ENCODE peak calls at places on chromosomes 7 and 10, in four cellular contexts. X is SK-N-SH, W is astrocyte, E is MM.1S. S is an unnamed sample. For H3K79me2, the result is how much of the 10 kb centered on the place peaks cover.

GRCh38 chr7:89246196-89246595 is 450.7 kb upstream of the TEX47 start:
- DNase-seq in E (no peak), W (no peak), X (no peak), S (no peak)

GRCh38 chr10:72186633-72187330 is 29.0 kb upstream of the ANAPC16 start:
- DNase-seq in E (no peak), X (peak), W (no peak), S (peak)

GRCh38 chr7:11665381-11665780 is 166.6 kb downstream of the THSD7A start:
- DNase-seq in W (no peak), X (no peak), E (no peak), S (no peak)

GRCh38 chr10:126738001-126738400 is 67.5 kb upstream of the C10orf90 start:
- DNase-seq in X (no peak), W (no peak), E (no peak), S (no peak)

GRCh38 chr10:35216303-35216905 is 89.8 kb downstream of the CREM start:
- DNase-seq in E (no peak), X (no peak), W (peak), S (peak)

GRCh38 chr7:150359007-150359917 is 9.4 kb upstream of the REPIN1 start:
- DNase-seq in E (no peak), X (no peak), W (no peak), S (no peak)

GRCh38 chr7:25256424-25256823 is 28.1 kb upstream of the NPVF start:
- DNase-seq in X (no peak), W (no peak), E (no peak), S (no peak)

GRCh38 chr7:5489991-5490536 is 66.4 kb upstream of the TNRC18 start:
- DNase-seq in X (no peak), E (no peak), W (no peak), S (no peak)

GRCh38 chr7:26193432-26194206 is 6.9 kb downstream of the HNRNPA2B1 start:
- DNase-seq in E (no peak), W (no peak), X (no peak), S (no peak)

GRCh38 chr10:124744047-124744687 is at the start of gene FAM53B:
- DNase-seq in X (peak), E (peak), W (peak), S (peak)

GRCh38 chr10:89653410-89653828 is 8.4 kb upstream of the PANK1 start:
- DNase-seq in X (no peak), E (peak), W (peak), S (peak)

GRCh38 chr7:47536705-47537611 is 45.0 kb downstream of the TNS3 start:
- DNase-seq in W (peak), E (no peak), X (peak), S (no peak)

GRCh38 chr7:80923211-80923612 is 4.4 kb upstream of the SEMA3C start:
- DNase-seq in E (no peak), W (no peak), X (no peak), S (no peak)

GRCh38 chr7:44057181-44057848 is 8.1 kb downstream of the PGAM2 start:
- DNase-seq in E (no peak), W (no peak), X (no peak), S (no peak)

GRCh38 chr10:30683496-30683895 is 53.9 kb upstream of the LYZL2 start:
- DNase-seq in E (no peak), W (no peak), X (no peak), S (no peak)

GRCh38 chr10:24097771-24098207 is 111.1 kb upstream of the KIAA1217 start:
- DNase-seq in X (no peak), E (no peak), W (peak), S (no peak)

GRCh38 chr10:62817763-62818425 is 1.7 kb upstream of the EGR2 start:
- DNase-seq in X (peak), E (peak), W (peak), S (peak)

GRCh38 chr7:32587431-32587948 is 92.2 kb downstream of the AVL9 start:
- DNase-seq in X (no peak), W (peak), E (no peak), S (no peak)

GRCh38 chr7:123355576-123356195 is 155.9 kb upstream of the SLC13A1 start:
- DNase-seq in E (no peak), X (no peak), W (peak), S (peak)

GRCh38 chr10:72265925-72266865 is 7.5 kb upstream of the DDIT4 start:
- DNase-seq in X (no peak), E (no peak), W (no peak), S (no peak)

GRCh38 chr7:44767912-44768662 is 19.4 kb downstream of the ZMIZ2 start:
- DNase-seq in E (peak), W (no peak), X (peak), S (no peak)

GRCh38 chr7:138195207-138195606 is 118.9 kb downstream of the AKR1D1 start:
- DNase-seq in W (no peak), E (no peak), X (no peak), S (no peak)

GRCh38 chr10:130456616-130457015 is 320.4 kb downstream of the GLRX3 start:
- DNase-seq in W (no peak), E (no peak), X (no peak), S (no peak)

GRCh38 chr10:43962346-43963191 is 313.9 kb upstream of the ZNF32 start:
- DNase-seq in W (peak), E (no peak), X (no peak), S (no peak)

GRCh38 chr10:70557876-70558275 is 44.7 kb downstream of the PRF1 start:
- DNase-seq in X (no peak), E (no peak), W (no peak), S (no peak)

DNA sequence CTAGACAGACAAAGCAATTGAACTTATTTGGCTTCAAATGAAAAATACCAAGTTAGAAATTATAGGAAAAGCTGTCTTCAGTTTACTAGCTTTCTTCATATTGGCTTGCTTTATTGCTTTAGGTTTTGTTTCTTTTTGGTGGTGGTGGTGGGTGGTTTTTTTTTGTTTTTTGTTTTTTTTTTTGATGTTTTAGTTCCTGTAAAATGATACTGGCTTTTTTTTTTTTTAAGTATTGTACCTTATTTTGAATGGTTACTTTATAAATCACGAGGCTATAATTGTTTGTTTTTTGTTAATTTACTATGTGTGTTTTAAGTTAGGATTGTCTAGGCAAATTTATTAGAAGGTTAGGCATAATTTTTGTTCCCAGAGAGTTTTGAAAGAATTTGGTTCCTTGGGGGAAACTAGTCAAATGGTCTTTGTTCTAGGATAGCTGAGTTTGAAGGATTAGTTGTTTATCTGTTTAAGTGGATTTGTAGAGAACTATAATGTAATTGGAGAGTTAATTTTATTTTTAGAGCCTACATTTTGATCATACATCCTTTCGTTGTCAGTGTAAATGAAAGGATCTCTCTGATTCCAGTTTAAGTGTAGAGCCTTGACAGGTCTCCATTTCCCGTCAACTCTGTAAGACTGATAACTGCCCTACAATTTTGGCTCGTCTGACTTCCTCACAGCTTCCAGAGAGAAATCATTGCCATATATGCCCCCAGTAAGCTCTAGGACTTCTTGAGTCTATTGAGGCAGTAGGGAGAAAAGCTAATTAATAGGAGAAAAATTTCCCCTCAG is 3.5 kb downstream of the KMT2E start:
- DNase-seq in E (no peak), W (no peak), X (no peak), S (no peak)
- H3K79me2 ChIP-seq in E (half or more), W (half or more), X (half or more), S (half or more)

GRCh38 chr10:88461426-88461825 is 121.7 kb downstream of the RNLS start:
- DNase-seq in W (no peak), E (no peak), X (no peak), S (no peak)
- H3K4me2 ChIP-seq in W (no peak), E (no peak), X (no peak), S (no peak)

GRCh38 chr7:3533040-3533439 is 232.0 kb downstream of the SDK1 start:
- DNase-seq in W (peak), X (no peak), E (no peak), S (no peak)
- H3K4me3 ChIP-seq in W (no peak), X (no peak), E (no peak), S (no peak)

GRCh38 chr10:7287377-7287776 is 123.5 kb downstream of the SFMBT2 start:
- DNase-seq in X (no peak), W (no peak), E (no peak), S (no peak)

GRCh38 chr10:7285545-7286322 is 125.1 kb downstream of the SFMBT2 start:
- DNase-seq in E (no peak), X (no peak), W (no peak), S (no peak)

GRCh38 chr10:7283246-7283645 is 127.6 kb downstream of the SFMBT2 start:
- DNase-seq in E (no peak), W (no peak), X (no peak), S (no peak)

GRCh38 chr10:7291487-7292113 is 119.2 kb downstream of the SFMBT2 start:
- DNase-seq in W (peak), E (no peak), X (no peak), S (no peak)

DNA sequence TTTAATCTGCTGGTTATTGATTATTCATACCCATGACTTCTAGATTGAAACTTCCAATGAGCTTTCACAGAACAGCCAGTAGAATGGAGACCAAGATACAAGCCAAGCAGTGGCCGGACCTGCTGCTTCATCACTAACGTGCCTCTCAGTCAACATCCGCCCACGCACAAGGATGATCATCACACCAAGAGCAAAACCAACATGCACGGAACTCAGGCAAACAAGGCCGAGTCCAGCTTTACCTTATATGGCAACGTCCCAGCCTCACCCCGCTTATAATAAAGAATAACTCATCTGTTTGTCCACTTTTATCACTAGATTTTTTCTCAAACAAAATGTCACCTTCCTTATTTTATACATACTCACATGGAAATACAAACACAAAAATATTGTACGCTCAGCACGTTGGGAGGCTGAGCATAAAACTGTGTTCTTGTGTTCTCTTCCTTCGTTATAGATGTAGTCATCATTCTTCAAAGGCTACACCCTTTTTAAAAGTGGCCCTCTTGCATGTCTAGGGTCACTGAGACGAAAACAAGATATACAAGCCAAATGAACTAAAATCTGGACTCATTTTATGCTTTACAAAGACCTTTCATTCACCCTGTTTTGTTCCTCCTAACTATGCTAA is 122.7 kb downstream of the SFMBT2 start:
- DNase-seq in W (no peak), E (no peak), X (no peak), S (no peak)
- H3K79me2 ChIP-seq in W (under half), E (half or more), X (under half), S (under half)

GRCh38 chr7:3078458-3078857 is 34.8 kb upstream of the CARD11 start:
- DNase-seq in E (no peak), W (no peak), X (peak), S (no peak)

GRCh38 chr7:3080106-3080505 is 36.4 kb upstream of the CARD11 start:
- DNase-seq in X (no peak), W (no peak), E (no peak), S (no peak)

GRCh38 chr7:3083350-3083749 is 39.7 kb upstream of the CARD11 start:
- DNase-seq in E (no peak), W (no peak), X (no peak), S (no peak)

GRCh38 chr7:3082386-3082785 is 38.7 kb upstream of the CARD11 start:
- DNase-seq in W (no peak), X (no peak), E (no peak), S (no peak)

DNA sequence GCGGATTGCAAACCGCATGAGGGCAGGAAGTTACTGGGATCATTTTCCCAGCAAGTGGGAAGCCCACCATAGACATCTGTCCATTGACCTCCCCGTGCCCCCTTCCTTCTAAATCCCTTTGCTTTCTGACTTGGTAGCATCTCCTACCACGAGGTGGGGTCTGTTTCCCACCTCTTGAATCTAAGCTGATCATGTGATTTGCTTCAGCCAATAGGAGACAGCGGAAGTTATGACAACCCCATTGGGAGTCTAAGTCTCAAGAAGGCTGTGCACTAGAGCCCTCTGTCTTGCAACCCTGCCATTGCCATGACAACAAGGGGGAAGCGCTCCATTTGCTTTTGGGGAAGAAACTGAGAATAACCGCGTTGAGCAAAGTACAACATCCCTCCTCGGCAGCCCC is 39.2 kb upstream of the CARD11 start:
- DNase-seq in X (no peak), W (no peak), E (no peak), S (no peak)
- H3K4me2 ChIP-seq in X (no peak), W (no peak), E (no peak), S (no peak)

GRCh38 chr10:80515941-80516340 is 21.8 kb upstream of the SH2D4B start:
- DNase-seq in W (no peak), X (no peak), E (no peak), S (no peak)
- H3K4me3 ChIP-seq in W (no peak), X (no peak), E (no peak), S (no peak)

GRCh38 chr7:98288064-98288823 is 6.8 kb downstream of the BRI3 start:
- DNase-seq in W (no peak), X (peak), E (no peak), S (peak)
- H3K79me2 ChIP-seq in W (half or more), X (half or more), E (half or more), S (half or more)

GRCh38 chr7:110534241-110534931 is 556.5 kb upstream of the LRRN3 start:
- DNase-seq in E (no peak), W (peak), X (peak), S (peak)
- H3K4me2 ChIP-seq in E (no peak), W (no peak), X (peak), S (peak)

GRCh38 chr7:57867884-57868701 is 418.1 kb downstream of the ZNF716 start:
- DNase-seq in X (peak), W (no peak), E (no peak), S (peak)

DNA sequence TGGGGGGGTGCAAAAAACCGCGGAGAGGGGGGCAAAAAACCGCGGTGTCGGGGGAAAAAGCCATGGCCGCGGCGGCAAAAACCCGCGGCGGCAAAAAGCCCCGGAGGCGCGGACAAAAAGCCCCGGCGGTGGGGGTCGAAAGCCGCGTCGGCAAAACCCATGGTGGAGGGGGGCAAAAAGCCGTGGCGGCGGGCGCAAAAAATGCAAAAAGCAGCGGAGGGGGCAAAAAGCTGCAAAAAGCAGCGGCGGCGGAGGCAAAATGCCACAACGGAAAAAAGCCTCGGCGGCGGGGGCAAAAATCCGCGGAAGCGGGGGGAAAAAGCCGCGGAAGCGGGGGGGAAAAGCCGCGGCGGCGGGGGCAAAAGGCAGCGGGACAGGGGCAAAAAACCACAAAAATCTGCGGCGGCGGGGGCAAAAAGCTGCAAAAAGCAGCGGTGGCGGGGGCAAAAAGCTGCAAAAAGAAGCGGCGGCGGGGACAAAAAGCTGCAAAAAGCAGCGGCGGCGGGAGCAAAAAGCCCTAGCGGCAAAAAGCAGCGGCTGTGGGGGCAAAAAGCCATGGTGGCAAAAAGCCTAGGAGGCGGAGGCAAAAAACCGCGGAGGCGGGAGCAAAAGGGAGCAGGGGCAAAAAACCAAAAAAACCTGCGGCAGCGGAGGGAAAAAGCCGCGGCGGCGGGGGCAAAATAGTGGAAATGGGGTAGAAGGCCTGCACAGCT is 418.9 kb downstream of the ZNF716 start:
- DNase-seq in X (peak), W (no peak), E (no peak), S (no peak)
- H3K4me3 ChIP-seq in X (peak), W (no peak), E (no peak), S (no peak)